ENCODE peak calls at places on chromosomes 6 and 20, in four cellular contexts. O, D, E and X are unnamed samples.

GRCh38 chr6:20584100-20584731 is 50.0 kb downstream of the CDKAL1 start:
- DNase-seq in O (no peak), D (no peak), E (no peak), X (no peak)

GRCh38 chr20:2633381-2633780 is 19.1 kb upstream of the NOP56 start:
- DNase-seq in O (no peak), D (no peak), E (no peak), X (no peak)

GRCh38 chr6:93654548-93654947 is 235.2 kb upstream of the EPHA7 start:
- DNase-seq in O (no peak), D (no peak), E (no peak), X (no peak)

GRCh38 chr20:15155848-15156401 is 818.5 kb upstream of the FLRT3 start:
- DNase-seq in O (no peak), D (no peak), E (no peak), X (no peak)

GRCh38 chr6:74167951-74168350 is 471.9 kb downstream of the CD109 start:
- DNase-seq in O (no peak), D (no peak), E (no peak), X (no peak)

GRCh38 chr6:36627801-36628246 is 33.7 kb downstream of the SRSF3 start:
- DNase-seq in O (no peak), D (no peak), E (no peak), X (peak; percentile 95)

GRCh38 chr6:135182120-135182992 is 1.2 kb downstream of the MYB start:
- DNase-seq in O (peak; percentile 52), D (peak; percentile 53), E (no peak), X (no peak)

GRCh38 chr6:109978174-109979032 is at the start of gene GPR6:
- DNase-seq in O (peak; percentile 93), D (peak; percentile 73), E (no peak), X (peak; percentile 46)

GRCh38 chr6:3325210-3325609 is 66.5 kb downstream of the PSMG4 start:
- DNase-seq in O (no peak), D (no peak), E (no peak), X (peak; percentile 60)